ENCODE peak calls at places on chromosomes 1 and 21, in ten cellular contexts. U is epithelial cell of esophagus, D is NB4, H is epithelial cell of proximal tubule, M is astrocyte of the spinal cord, O is K562, A is H9, V is astrocyte, R is GM23338, Y is IMR-90. L is an unnamed sample.

GRCh38 chr1:169250795-169251194 is 116.8 kb downstream of the NME7 start:
- DNase-seq in U (no peak), D (no peak), H (no peak), M (no peak), O (no peak), A (no peak), V (no peak), R (no peak), Y (no peak), L (no peak)

GRCh38 chr1:230424440-230425251 is 1.5 kb downstream of the PGBD5 start:
- DNase-seq in U (peak), D (peak), H (no peak), M (no peak), O (no peak), A (peak), V (no peak), R (peak), Y (no peak), L (no peak)

GRCh38 chr1:230772457-230773395 is 25.5 kb downstream of the CAPN9 start:
- DNase-seq in U (peak), D (peak), H (peak), M (peak), O (peak), A (peak), V (peak), R (peak), Y (peak), L (no peak)

GRCh38 chr1:38569932-38570356 is 289.6 kb downstream of the RRAGC start:
- DNase-seq in U (no peak), D (no peak), H (no peak), M (no peak), O (no peak), A (no peak), V (no peak), R (no peak), Y (no peak), L (no peak)

GRCh38 chr21:32055305-32055704 is 182.5 kb downstream of the HUNK start:
- DNase-seq in U (no peak), D (no peak), H (no peak), M (no peak), O (no peak), A (no peak), V (no peak), R (no peak), Y (no peak), L (no peak)

GRCh38 chr21:46168659-46169386 is 13.4 kb upstream of the FTCD start:
- DNase-seq in U (no peak), D (no peak), H (no peak), M (no peak), O (no peak), A (no peak), V (no peak), R (no peak), Y (no peak), L (peak)

GRCh38 chr1:223142795-223143759 is at the start of gene TLR5:
- DNase-seq in U (peak), D (peak), H (no peak), M (peak), O (peak), A (peak), V (peak), R (peak), Y (peak), L (peak)

GRCh38 chr1:33654267-33654832 is 181.9 kb downstream of the ZSCAN20 start:
- DNase-seq in U (no peak), D (peak), H (no peak), M (peak), O (no peak), A (peak), V (peak), R (peak), Y (peak), L (no peak)

GRCh38 chr1:11690669-11691301 is 725 bp upstream of the DRAXIN start:
- DNase-seq in U (no peak), D (no peak), H (no peak), M (no peak), O (peak), A (no peak), V (no peak), R (peak), Y (no peak), L (no peak)

GRCh38 chr21:42698730-42699129 is 45.3 kb downstream of the PDE9A start:
- DNase-seq in U (no peak), D (no peak), H (no peak), M (no peak), O (no peak), A (no peak), V (no peak), R (no peak), Y (no peak), L (no peak)

GRCh38 chr21:42695324-42696025 is 42.1 kb downstream of the PDE9A start:
- DNase-seq in U (peak), D (no peak), H (no peak), M (peak), O (no peak), A (no peak), V (peak), R (no peak), Y (peak), L (no peak)

GRCh38 chr21:42694751-42695150 is 41.3 kb downstream of the PDE9A start:
- DNase-seq in U (no peak), D (no peak), H (no peak), M (no peak), O (no peak), A (no peak), V (no peak), R (no peak), Y (no peak), L (no peak)

GRCh38 chr21:42696516-42697040 is 43.2 kb downstream of the PDE9A start:
- DNase-seq in U (no peak), D (no peak), H (no peak), M (no peak), O (no peak), A (peak), V (no peak), R (no peak), Y (no peak), L (no peak)

GRCh38 chr21:42696026-42696380 is 42.6 kb downstream of the PDE9A start:
- DNase-seq in U (no peak), D (no peak), H (no peak), M (no peak), O (no peak), A (no peak), V (no peak), R (no peak), Y (no peak), L (no peak)
- TF ChIP-seq CTCF in U (no peak), D (no peak), H (no peak), M (no peak), O (no peak), A (no peak), V (no peak), R (no peak), Y (no peak), L (no peak)

GRCh38 chr1:66403031-66403731 is 130.8 kb upstream of the SGIP1 start:
- DNase-seq in U (no peak), D (peak), H (no peak), M (no peak), O (no peak), A (no peak), V (no peak), R (peak), Y (no peak), L (no peak)
- TF ChIP-seq CTCF in U (no peak), D (peak), H (no peak), M (no peak), O (no peak), A (peak), V (no peak), R (peak), Y (no peak), L (no peak)

DNA sequence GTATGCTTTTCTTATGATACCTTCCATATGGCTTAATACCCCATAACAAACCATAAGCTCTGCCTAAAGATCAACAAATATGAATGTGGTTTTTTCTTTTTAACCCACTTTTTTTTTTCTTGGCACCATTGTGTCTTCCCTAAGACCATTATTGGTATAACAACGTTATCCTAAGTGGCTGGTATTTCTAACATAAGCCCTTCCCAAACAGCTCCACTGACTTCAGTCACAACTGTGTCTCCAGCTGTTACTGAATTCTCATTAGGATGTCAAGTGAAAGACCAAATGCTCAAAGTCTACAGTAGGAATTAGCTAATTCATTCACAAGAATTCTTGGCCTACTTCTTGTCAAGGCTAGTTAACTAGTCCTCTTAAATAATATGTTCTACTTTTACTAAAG is 4.2 kb upstream of the RXRG start:
- DNase-seq in U (no peak), D (no peak), H (no peak), M (no peak), O (no peak), A (no peak), V (no peak), R (no peak), Y (no peak), L (no peak)
- TF ChIP-seq CTCF in U (no peak), D (no peak), H (no peak), M (no peak), O (no peak), A (no peak), V (no peak), R (no peak), Y (no peak), L (no peak)

DNA sequence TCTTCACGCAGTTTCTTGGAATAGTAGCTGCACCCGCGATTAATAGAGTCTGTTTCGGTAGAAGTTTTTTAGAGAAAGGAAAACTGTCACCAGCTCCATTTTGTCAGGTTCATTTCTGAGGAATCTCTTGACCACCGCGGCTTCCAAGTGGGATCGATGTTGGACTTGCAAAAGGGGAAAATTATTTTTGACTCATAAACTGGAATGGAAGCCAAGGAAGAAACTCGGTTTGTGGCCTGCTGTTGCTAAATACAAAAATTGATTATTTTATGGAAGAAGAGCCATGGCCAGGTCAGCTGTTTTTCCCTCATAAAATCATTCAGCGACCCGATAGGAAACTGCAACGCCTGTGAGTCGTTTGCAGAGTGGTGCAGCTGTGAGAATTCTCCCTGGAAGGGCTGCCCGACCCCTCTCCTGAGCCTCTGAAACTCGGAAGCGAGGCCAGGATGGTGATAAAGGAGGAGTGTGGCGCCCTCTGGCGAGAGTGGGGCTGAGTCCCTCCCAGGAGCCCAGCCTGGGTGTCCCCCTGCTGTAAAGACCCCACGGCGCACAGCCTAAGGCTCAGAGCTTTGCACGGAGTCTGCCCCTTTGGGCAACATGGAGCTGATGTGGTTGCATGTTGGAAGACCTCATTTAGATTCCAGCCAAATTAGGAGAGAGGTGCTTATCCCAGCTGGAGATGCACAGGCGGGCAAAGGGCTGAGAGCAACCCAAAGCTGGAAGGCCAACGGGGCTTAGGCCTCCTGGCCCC is 83.6 kb upstream of the SLC25A33 start:
- DNase-seq in U (peak), D (peak), H (no peak), M (peak), O (peak), A (peak), V (peak), R (peak), Y (peak), L (no peak)
- TF ChIP-seq CTCF in U (peak), D (peak), H (peak), M (peak), O (peak), A (peak), V (peak), R (peak), Y (peak), L (no peak)

GRCh38 chr1:202186327-202186726 is 7.3 kb upstream of the LGR6 start:
- DNase-seq in U (no peak), D (no peak), H (no peak), M (no peak), O (no peak), A (no peak), V (no peak), R (no peak), Y (no peak), L (no peak)

GRCh38 chr1:202187697-202188407 is 5.7 kb upstream of the LGR6 start:
- DNase-seq in U (no peak), D (no peak), H (no peak), M (no peak), O (no peak), A (no peak), V (no peak), R (no peak), Y (no peak), L (no peak)

GRCh38 chr1:202187040-202187671 is 6.4 kb upstream of the LGR6 start:
- DNase-seq in U (no peak), D (no peak), H (no peak), M (no peak), O (no peak), A (no peak), V (no peak), R (no peak), Y (no peak), L (no peak)

GRCh38 chr1:202189919-202190715 is 3.5 kb upstream of the LGR6 start:
- DNase-seq in U (no peak), D (no peak), H (no peak), M (no peak), O (no peak), A (peak), V (no peak), R (no peak), Y (peak), L (no peak)

DNA sequence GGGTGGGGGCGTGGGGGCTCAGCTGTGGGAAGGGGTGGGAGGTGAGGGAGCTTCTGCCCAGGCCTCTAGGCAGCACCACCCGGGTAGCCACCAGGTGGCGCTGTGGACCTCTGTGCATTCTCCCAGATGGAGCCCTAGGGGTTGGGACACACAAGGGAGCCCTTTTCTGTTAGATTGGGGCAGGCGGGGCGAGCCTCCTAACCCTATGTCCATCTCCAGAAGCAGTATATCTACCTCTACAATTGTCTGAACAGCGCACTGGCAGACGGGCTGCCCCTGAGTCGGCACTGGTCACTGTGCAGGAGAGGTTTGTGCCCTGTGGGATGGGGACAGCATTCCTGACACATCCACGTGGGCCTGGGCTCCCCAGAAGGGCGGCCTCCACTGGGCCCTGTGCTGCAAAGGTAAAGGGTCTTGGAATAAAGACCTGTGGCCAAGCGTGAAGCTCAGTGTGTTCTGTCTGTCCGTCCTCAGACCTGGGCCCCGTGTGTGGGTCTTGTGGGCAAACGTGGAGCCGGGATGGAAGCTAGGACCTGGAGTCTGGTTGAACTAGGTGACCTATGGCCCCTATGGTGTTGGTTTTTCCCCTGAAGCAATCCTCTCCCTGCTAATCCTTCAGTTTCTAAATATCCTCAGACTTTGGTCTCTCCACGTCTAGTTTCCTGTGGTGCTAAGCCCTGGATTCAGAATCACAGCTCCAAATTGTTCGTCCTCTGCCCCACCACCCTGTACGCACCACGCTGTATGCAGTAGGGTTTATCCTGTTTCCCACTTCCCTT is 4.4 kb upstream of the LGR6 start:
- DNase-seq in U (peak), D (peak), H (no peak), M (peak), O (peak), A (peak), V (no peak), R (peak), Y (peak), L (peak)
- TF ChIP-seq CTCF in U (peak), D (peak), H (peak), M (peak), O (peak), A (peak), V (peak), R (peak), Y (peak), L (no peak)

GRCh38 chr1:8465692-8466091 is 147.8 kb downstream of the SLC45A1 start:
- DNase-seq in U (no peak), D (no peak), H (no peak), M (no peak), O (no peak), A (no peak), V (no peak), R (no peak), Y (no peak), L (no peak)

GRCh38 chr1:8463144-8463927 is 145.4 kb downstream of the SLC45A1 start:
- DNase-seq in U (peak), D (no peak), H (no peak), M (peak), O (no peak), A (no peak), V (peak), R (no peak), Y (peak), L (no peak)

GRCh38 chr1:8467308-8467707 is 149.4 kb downstream of the SLC45A1 start:
- DNase-seq in U (no peak), D (no peak), H (no peak), M (no peak), O (no peak), A (no peak), V (no peak), R (no peak), Y (no peak), L (no peak)

GRCh38 chr1:8464377-8464776 is 146.5 kb downstream of the SLC45A1 start:
- DNase-seq in U (no peak), D (no peak), H (no peak), M (no peak), O (no peak), A (no peak), V (no peak), R (peak), Y (no peak), L (no peak)

DNA sequence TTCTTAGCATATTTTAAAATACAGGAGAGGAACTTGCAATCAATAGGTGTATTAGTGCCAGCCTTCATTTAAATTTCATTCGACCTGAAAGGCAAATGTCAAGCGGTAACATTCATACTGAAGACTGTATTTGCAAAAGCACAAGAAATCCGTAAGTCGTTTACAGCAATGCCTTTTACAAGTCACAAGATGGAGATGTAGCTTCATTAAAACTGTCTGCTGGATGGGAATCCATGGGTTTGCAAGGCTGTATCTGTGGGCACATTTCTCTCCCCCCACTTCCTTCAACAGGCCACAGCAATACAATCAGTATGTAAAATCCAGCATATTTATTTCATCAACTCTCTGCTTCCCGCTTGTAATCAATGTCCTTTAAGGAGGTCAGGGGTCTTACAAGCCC is 147.1 kb downstream of the SLC45A1 start:
- DNase-seq in U (no peak), D (peak), H (no peak), M (peak), O (no peak), A (no peak), V (no peak), R (no peak), Y (peak), L (no peak)
- TF ChIP-seq CTCF in U (no peak), D (no peak), H (peak), M (no peak), O (peak), A (peak), V (no peak), R (peak), Y (peak), L (no peak)

DNA sequence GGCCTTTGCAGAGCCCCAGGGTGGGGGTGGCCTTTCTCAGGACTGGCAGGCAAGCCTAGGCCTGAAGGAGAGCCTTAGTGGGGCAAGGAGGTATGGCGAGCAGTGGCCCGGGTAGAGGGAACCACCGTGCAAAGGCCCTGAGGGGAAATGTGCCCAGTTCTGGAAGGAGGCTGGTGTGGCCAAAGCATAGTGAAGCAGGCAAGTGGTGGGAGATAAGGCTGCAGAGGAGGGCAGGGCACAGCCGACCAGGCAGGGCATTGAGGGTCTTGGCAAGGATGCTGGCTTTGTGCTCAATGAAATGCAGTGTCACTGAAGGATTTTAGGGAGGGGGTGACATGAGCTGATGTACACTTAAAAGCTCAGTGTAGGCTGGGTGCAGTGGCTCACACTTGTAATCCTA is 22.8 kb downstream of the MROH7 start:
- DNase-seq in U (no peak), D (no peak), H (no peak), M (no peak), O (no peak), A (no peak), V (no peak), R (no peak), Y (no peak), L (no peak)
- TF ChIP-seq CTCF in U (no peak), D (no peak), H (no peak), M (no peak), O (no peak), A (no peak), V (no peak), R (no peak), Y (no peak), L (no peak)

GRCh38 chr1:29332204-29332603 is 95.9 kb downstream of the PTPRU start:
- DNase-seq in U (peak), D (peak), H (no peak), M (peak), O (peak), A (peak), V (no peak), R (peak), Y (peak), L (no peak)
- TF ChIP-seq CTCF in U (peak), D (peak), H (peak), M (peak), O (peak), A (peak), V (peak), R (peak), Y (peak), L (no peak)

L was measured in omental fat pad.